ENCODE peak calls at places on chromosomes 2 and 18, in seven cellular contexts. One of them, this sample, is unnamed.

GRCh38 chr18:27540126-27540525 is 355.0 kb upstream of the CHST9 start:
- DNase-seq in stimulated activated CD8-positive, alpha-beta memory T cell treated with anti-CD3 and anti-CD28 coated beads, Interleukin-4, amount 100 ng/mL, for 1 hour: no peak
- DNase-seq in HTR-8/SVneo: no peak
- DNase-seq in NB4: no peak
- DNase-seq in NCI-H510A treated with DMSO at 0.1 percent for 48 hours: no peak
- DNase-seq in suprapubic skin: no peak
- DNase-seq in NCI-H1092: no peak
- DNase-seq in this sample: no peak

GRCh38 chr2:46942143-46942526 is 26.5 kb upstream of the MCFD2 start:
- DNase-seq in HTR-8/SVneo: peak; percentile 23
- DNase-seq in stimulated activated CD8-positive, alpha-beta memory T cell treated with anti-CD3 and anti-CD28 coated beads, Interleukin-4, amount 100 ng/mL, for 1 hour: peak; percentile 49
- DNase-seq in NB4: peak; percentile 72
- DNase-seq in NCI-H1092: no peak
- DNase-seq in suprapubic skin: no peak
- DNase-seq in NCI-H510A treated with DMSO at 0.1 percent for 48 hours: peak; percentile 29
- DNase-seq in this sample: no peak

GRCh38 chr2:224104668-224105386 is 65.7 kb upstream of the SERPINE2 start:
- DNase-seq in NB4: no peak
- DNase-seq in suprapubic skin: no peak
- DNase-seq in NCI-H510A treated with DMSO at 0.1 percent for 48 hours: no peak
- DNase-seq in stimulated activated CD8-positive, alpha-beta memory T cell treated with anti-CD3 and anti-CD28 coated beads, Interleukin-4, amount 100 ng/mL, for 1 hour: no peak
- DNase-seq in NCI-H1092: no peak
- DNase-seq in HTR-8/SVneo: no peak
- DNase-seq in this sample: no peak

GRCh38 chr2:49972699-49973098 is 818.4 kb upstream of the FSHR start:
- DNase-seq in stimulated activated CD8-positive, alpha-beta memory T cell treated with anti-CD3 and anti-CD28 coated beads, Interleukin-4, amount 100 ng/mL, for 1 hour: no peak
- DNase-seq in HTR-8/SVneo: no peak
- DNase-seq in NB4: no peak
- DNase-seq in suprapubic skin: no peak
- DNase-seq in NCI-H510A treated with DMSO at 0.1 percent for 48 hours: no peak
- DNase-seq in NCI-H1092: no peak
- DNase-seq in this sample: no peak

GRCh38 chr18:23071285-23071684 is 64.0 kb upstream of the CABLES1 start:
- DNase-seq in NCI-H510A treated with DMSO at 0.1 percent for 48 hours: no peak
- DNase-seq in stimulated activated CD8-positive, alpha-beta memory T cell treated with anti-CD3 and anti-CD28 coated beads, Interleukin-4, amount 100 ng/mL, for 1 hour: peak; percentile 67
- DNase-seq in NCI-H1092: no peak
- DNase-seq in suprapubic skin: no peak
- DNase-seq in HTR-8/SVneo: no peak
- DNase-seq in NB4: peak; percentile 97
- DNase-seq in this sample: no peak

GRCh38 chr2:85851253-85851955 is 37.4 kb downstream of the ST3GAL5 start:
- DNase-seq in HTR-8/SVneo: no peak
- DNase-seq in NCI-H1092: no peak
- DNase-seq in stimulated activated CD8-positive, alpha-beta memory T cell treated with anti-CD3 and anti-CD28 coated beads, Interleukin-4, amount 100 ng/mL, for 1 hour: no peak
- DNase-seq in suprapubic skin: no peak
- DNase-seq in NCI-H510A treated with DMSO at 0.1 percent for 48 hours: no peak
- DNase-seq in NB4: no peak
- DNase-seq in this sample: no peak

GRCh38 chr2:110993557-110994231 is 127.0 kb upstream of the BCL2L11 start:
- DNase-seq in NCI-H510A treated with DMSO at 0.1 percent for 48 hours: peak; percentile 21
- DNase-seq in NB4: peak; percentile 89
- DNase-seq in HTR-8/SVneo: no peak
- DNase-seq in NCI-H1092: no peak
- DNase-seq in suprapubic skin: no peak
- DNase-seq in stimulated activated CD8-positive, alpha-beta memory T cell treated with anti-CD3 and anti-CD28 coated beads, Interleukin-4, amount 100 ng/mL, for 1 hour: no peak
- DNase-seq in this sample: no peak

GRCh38 chr2:17300141-17300540 is 218.1 kb downstream of the RAD51AP2 start:
- DNase-seq in HTR-8/SVneo: no peak
- DNase-seq in stimulated activated CD8-positive, alpha-beta memory T cell treated with anti-CD3 and anti-CD28 coated beads, Interleukin-4, amount 100 ng/mL, for 1 hour: no peak
- DNase-seq in NCI-H510A treated with DMSO at 0.1 percent for 48 hours: no peak
- DNase-seq in suprapubic skin: no peak
- DNase-seq in NB4: no peak
- DNase-seq in NCI-H1092: no peak
- DNase-seq in this sample: no peak

GRCh38 chr2:29006986-29007301 is 25.8 kb downstream of the TOGARAM2 start:
- DNase-seq in suprapubic skin: no peak
- DNase-seq in stimulated activated CD8-positive, alpha-beta memory T cell treated with anti-CD3 and anti-CD28 coated beads, Interleukin-4, amount 100 ng/mL, for 1 hour: no peak
- DNase-seq in HTR-8/SVneo: no peak
- DNase-seq in NCI-H510A treated with DMSO at 0.1 percent for 48 hours: no peak
- DNase-seq in NB4: no peak
- DNase-seq in NCI-H1092: no peak
- DNase-seq in this sample: no peak

GRCh38 chr2:45860136-45861106 is 208.9 kb downstream of the PRKCE start:
- DNase-seq in NCI-H510A treated with DMSO at 0.1 percent for 48 hours: peak; percentile 33
- DNase-seq in stimulated activated CD8-positive, alpha-beta memory T cell treated with anti-CD3 and anti-CD28 coated beads, Interleukin-4, amount 100 ng/mL, for 1 hour: no peak
- DNase-seq in NCI-H1092: no peak
- DNase-seq in suprapubic skin: peak; percentile 84
- DNase-seq in HTR-8/SVneo: no peak
- DNase-seq in NB4: peak; percentile 62
- DNase-seq in this sample: no peak

GRCh38 chr18:61765097-61765496 is 127.7 kb downstream of the RNF152 start:
- DNase-seq in stimulated activated CD8-positive, alpha-beta memory T cell treated with anti-CD3 and anti-CD28 coated beads, Interleukin-4, amount 100 ng/mL, for 1 hour: no peak
- DNase-seq in HTR-8/SVneo: no peak
- DNase-seq in NB4: no peak
- DNase-seq in suprapubic skin: no peak
- DNase-seq in NCI-H510A treated with DMSO at 0.1 percent for 48 hours: no peak
- DNase-seq in NCI-H1092: no peak
- DNase-seq in this sample: no peak

GRCh38 chr2:234932591-234933168 is 19.1 kb upstream of the SH3BP4 start:
- DNase-seq in suprapubic skin: no peak
- DNase-seq in NB4: no peak
- DNase-seq in stimulated activated CD8-positive, alpha-beta memory T cell treated with anti-CD3 and anti-CD28 coated beads, Interleukin-4, amount 100 ng/mL, for 1 hour: no peak
- DNase-seq in NCI-H1092: no peak
- DNase-seq in NCI-H510A treated with DMSO at 0.1 percent for 48 hours: no peak
- DNase-seq in HTR-8/SVneo: no peak
- DNase-seq in this sample: no peak

GRCh38 chr2:215882689-215883088 is 130.7 kb downstream of the MREG start:
- DNase-seq in NB4: no peak
- DNase-seq in HTR-8/SVneo: no peak
- DNase-seq in suprapubic skin: no peak
- DNase-seq in NCI-H510A treated with DMSO at 0.1 percent for 48 hours: no peak
- DNase-seq in stimulated activated CD8-positive, alpha-beta memory T cell treated with anti-CD3 and anti-CD28 coated beads, Interleukin-4, amount 100 ng/mL, for 1 hour: no peak
- DNase-seq in NCI-H1092: no peak
- DNase-seq in this sample: no peak

GRCh38 chr18:29418136-29418535 is 1241.2 kb upstream of the CDH2 start:
- DNase-seq in NCI-H510A treated with DMSO at 0.1 percent for 48 hours: no peak
- DNase-seq in stimulated activated CD8-positive, alpha-beta memory T cell treated with anti-CD3 and anti-CD28 coated beads, Interleukin-4, amount 100 ng/mL, for 1 hour: no peak
- DNase-seq in suprapubic skin: no peak
- DNase-seq in HTR-8/SVneo: no peak
- DNase-seq in NB4: no peak
- DNase-seq in NCI-H1092: no peak
- DNase-seq in this sample: no peak

GRCh38 chr2:27489118-27489497 is 435 bp downstream of the IFT172 start:
- DNase-seq in NCI-H510A treated with DMSO at 0.1 percent for 48 hours: peak; percentile 69
- DNase-seq in stimulated activated CD8-positive, alpha-beta memory T cell treated with anti-CD3 and anti-CD28 coated beads, Interleukin-4, amount 100 ng/mL, for 1 hour: no peak
- DNase-seq in NCI-H1092: no peak
- DNase-seq in HTR-8/SVneo: no peak
- DNase-seq in suprapubic skin: no peak
- DNase-seq in NB4: peak; percentile 50
- DNase-seq in this sample: no peak

GRCh38 chr18:54622084-54622483 is 31.0 kb downstream of the DYNAP start:
- DNase-seq in stimulated activated CD8-positive, alpha-beta memory T cell treated with anti-CD3 and anti-CD28 coated beads, Interleukin-4, amount 100 ng/mL, for 1 hour: no peak
- DNase-seq in NB4: no peak
- DNase-seq in HTR-8/SVneo: no peak
- DNase-seq in NCI-H510A treated with DMSO at 0.1 percent for 48 hours: no peak
- DNase-seq in NCI-H1092: no peak
- DNase-seq in suprapubic skin: no peak
- DNase-seq in this sample: no peak

GRCh38 chr2:226796012-226796839 is 3.4 kb downstream of the IRS1 start:
- DNase-seq in NB4: no peak
- DNase-seq in NCI-H510A treated with DMSO at 0.1 percent for 48 hours: no peak
- DNase-seq in HTR-8/SVneo: no peak
- DNase-seq in NCI-H1092: no peak
- DNase-seq in stimulated activated CD8-positive, alpha-beta memory T cell treated with anti-CD3 and anti-CD28 coated beads, Interleukin-4, amount 100 ng/mL, for 1 hour: no peak
- DNase-seq in suprapubic skin: no peak
- DNase-seq in this sample: no peak

GRCh38 chr18:30658306-30658705 is 384.2 kb downstream of the DSC3 start:
- DNase-seq in stimulated activated CD8-positive, alpha-beta memory T cell treated with anti-CD3 and anti-CD28 coated beads, Interleukin-4, amount 100 ng/mL, for 1 hour: no peak
- DNase-seq in NB4: no peak
- DNase-seq in NCI-H510A treated with DMSO at 0.1 percent for 48 hours: no peak
- DNase-seq in suprapubic skin: no peak
- DNase-seq in HTR-8/SVneo: no peak
- DNase-seq in NCI-H1092: no peak
- DNase-seq in this sample: no peak

GRCh38 chr2:210503622-210504300 is 27.2 kb upstream of the LANCL1 start:
- DNase-seq in NCI-H1092: peak; percentile 1
- DNase-seq in NCI-H510A treated with DMSO at 0.1 percent for 48 hours: no peak
- DNase-seq in suprapubic skin: no peak
- DNase-seq in stimulated activated CD8-positive, alpha-beta memory T cell treated with anti-CD3 and anti-CD28 coated beads, Interleukin-4, amount 100 ng/mL, for 1 hour: no peak
- DNase-seq in HTR-8/SVneo: no peak
- DNase-seq in NB4: no peak
- DNase-seq in this sample: no peak